ENCODE peak calls at places on chromosome 7, in six cellular contexts. I, X, P, T, Y and U are unnamed samples.
A peak's percentile ranks its signal among the peaks of the same experiment; 100 is the strongest.

GRCh38 chr7:128915271-128915819 is 4.8 kb upstream of the KCP start:
- DNase-seq in T (no peak), P (no peak), Y (no peak), X (no peak), I (no peak), U (peak; percentile 25)

GRCh38 chr7:51267169-51267568 is 49.4 kb downstream of the COBL start:
- DNase-seq in T (no peak), I (no peak), X (no peak), P (no peak), Y (no peak), U (no peak)

GRCh38 chr7:46035166-46035565 is 114.1 kb upstream of the IGFBP3 start:
- DNase-seq in I (no peak), X (no peak), T (no peak), P (no peak), Y (no peak), U (no peak)

GRCh38 chr7:105454058-105454739 is 65.5 kb upstream of the SRPK2 start:
- DNase-seq in Y (peak; percentile 89), T (no peak), X (no peak), P (no peak), I (no peak), U (no peak)

GRCh38 chr7:155361363-155361680 is 63.6 kb downstream of the INSIG1 start:
- DNase-seq in T (no peak), P (no peak), X (no peak), Y (no peak), I (no peak), U (no peak)

GRCh38 chr7:1129431-1129830 is 30.6 kb downstream of the ZFAND2A start:
- DNase-seq in P (no peak), T (no peak), I (no peak), Y (no peak), X (no peak), U (no peak)

GRCh38 chr7:143389316-143390097 is 8.4 kb downstream of the ZYX start:
- DNase-seq in I (no peak), X (no peak), Y (no peak), T (no peak), P (no peak), U (no peak)

GRCh38 chr7:105885386-105886111 is 9.2 kb upstream of the ATXN7L1 start:
- DNase-seq in Y (peak; percentile 6), X (no peak), T (peak; percentile 10), I (no peak), P (no peak), U (no peak)

GRCh38 chr7:1874522-1875389 is 204.7 kb downstream of the ELFN1 start:
- DNase-seq in X (no peak), I (no peak), T (no peak), Y (no peak), P (no peak), U (no peak)

GRCh38 chr7:99218406-99219184 is 10.7 kb upstream of the KPNA7 start:
- DNase-seq in I (no peak), X (no peak), P (no peak), Y (no peak), T (no peak), U (no peak)

GRCh38 chr7:34463830-34464229 is 194.2 kb upstream of the NPSR1 start:
- DNase-seq in I (no peak), P (no peak), X (peak; percentile 39), Y (no peak), T (no peak), U (no peak)

GRCh38 chr7:105691029-105691691 is 109.9 kb upstream of the EFCAB10 start:
- DNase-seq in Y (no peak), I (no peak), X (no peak), P (no peak), T (no peak), U (no peak)

GRCh38 chr7:155291045-155291530 is 6.6 kb upstream of the INSIG1 start:
- DNase-seq in P (peak; percentile 35), T (no peak), X (peak; percentile 81), Y (peak; percentile 40), I (no peak), U (no peak)

GRCh38 chr7:17971392-17971791 is 31.1 kb upstream of the SNX13 start:
- DNase-seq in Y (peak; percentile 4), T (no peak), P (no peak), I (no peak), X (no peak), U (no peak)

GRCh38 chr7:75762350-75762917 is 9.6 kb downstream of the CCL26 start:
- DNase-seq in Y (peak; percentile 48), P (peak; percentile 60), T (peak; percentile 56), X (no peak), I (no peak), U (peak; percentile 69)

GRCh38 chr7:156127166-156128134 is 315.2 kb upstream of the SHH start:
- DNase-seq in Y (no peak), P (peak; percentile 2), I (no peak), X (no peak), T (no peak), U (no peak)

GRCh38 chr7:150382123-150382843 is 3.2 kb downstream of the ZNF775 start:
- DNase-seq in I (no peak), X (no peak), Y (no peak), P (no peak), T (no peak), U (peak; percentile 58)

GRCh38 chr7:34299066-34299465 is 359.0 kb upstream of the NPSR1 start:
- DNase-seq in T (no peak), Y (no peak), X (no peak), P (no peak), I (no peak), U (no peak)

GRCh38 chr7:66169616-66170015 is 35.5 kb upstream of the TPST1 start:
- DNase-seq in I (no peak), T (no peak), Y (no peak), X (peak; percentile 34), P (no peak), U (no peak)

GRCh38 chr7:99005776-99006175 is 127.4 kb downstream of the TRRAP start:
- DNase-seq in P (no peak), T (no peak), I (no peak), Y (no peak), X (no peak), U (no peak)

GRCh38 chr7:132255898-132256297 is 320.4 kb downstream of the PLXNA4 start:
- DNase-seq in X (no peak), P (no peak), T (no peak), I (no peak), Y (no peak), U (no peak)

GRCh38 chr7:102220929-102221850 is 65.5 kb upstream of the SH2B2 start:
- DNase-seq in T (no peak), I (no peak), P (no peak), Y (peak; percentile 74), X (no peak), U (no peak)

GRCh38 chr7:27032843-27033242 is 63.0 kb downstream of the HOXA1 start:
- DNase-seq in T (peak; percentile 65), Y (peak; percentile 40), X (no peak), I (no peak), P (no peak), U (peak; percentile 16)

GRCh38 chr7:132291446-132291845 is 284.8 kb downstream of the PLXNA4 start:
- DNase-seq in T (no peak), P (no peak), X (no peak), I (no peak), Y (peak; percentile 17), U (no peak)

GRCh38 chr7:156009569-156009968 is 197.3 kb upstream of the SHH start:
- DNase-seq in X (no peak), Y (no peak), I (no peak), T (no peak), P (no peak), U (no peak)

GRCh38 chr7:21605008-21605407 is 62.2 kb downstream of the DNAH11 start:
- DNase-seq in Y (no peak), X (no peak), T (no peak), I (no peak), P (no peak), U (no peak)

GRCh38 chr7:75957021-75957736 is 37.2 kb downstream of the TMEM120A start:
- DNase-seq in X (peak; percentile 94), P (no peak), T (no peak), I (no peak), Y (peak; percentile 52), U (peak; percentile 59)

GRCh38 chr7:3082831-3083230 is 39.2 kb upstream of the CARD11 start:
- DNase-seq in X (no peak), Y (no peak), P (no peak), I (no peak), T (no peak), U (no peak)

GRCh38 chr7:107725138-107725740 is 18.7 kb upstream of the CBLL1 start:
- DNase-seq in I (no peak), T (peak; percentile 44), Y (peak; percentile 41), P (peak; percentile 50), X (peak; percentile 45), U (peak; percentile 68)

GRCh38 chr7:83976302-83976701 is 218.3 kb downstream of the SEMA3A start:
- DNase-seq in X (no peak), Y (no peak), P (peak; percentile 45), T (peak; percentile 1), I (no peak), U (peak; percentile 34)

GRCh38 chr7:49773082-49773938 is at the start of gene VWC2:
- DNase-seq in Y (no peak), X (no peak), I (no peak), P (no peak), T (no peak), U (peak; percentile 80)